ENCODE peak calls at places on chromosome 13, in seven cellular contexts. One of them, this sample, is unnamed.

GRCh38 chr13:109858319-109858718 is 71.9 kb upstream of the IRS2 start:
- DNase-seq in activated CD8-positive, alpha-beta memory T cell treated with anti-CD3 and anti-CD28 coated beads for 48 hours: no peak
- DNase-seq in CD4-positive, alpha-beta T cell: no peak
- DNase-seq in RCC 7860: no peak
- DNase-seq in COR-L47: no peak
- DNase-seq in NCI-H1694 treated with DMSO at 0.1 percent for 48 hours: no peak
- DNase-seq in anterior cingulate cortex: no peak
- DNase-seq in this sample: no peak

GRCh38 chr13:87859261-87859660 is 188.1 kb downstream of the SLITRK5 start:
- DNase-seq in activated CD8-positive, alpha-beta memory T cell treated with anti-CD3 and anti-CD28 coated beads for 48 hours: no peak
- DNase-seq in CD4-positive, alpha-beta T cell: no peak
- DNase-seq in RCC 7860: no peak
- DNase-seq in COR-L47: no peak
- DNase-seq in NCI-H1694 treated with DMSO at 0.1 percent for 48 hours: no peak
- DNase-seq in anterior cingulate cortex: no peak
- DNase-seq in this sample: no peak

GRCh38 chr13:46403851-46404731 is 17.0 kb upstream of the RUBCNL start:
- DNase-seq in activated CD8-positive, alpha-beta memory T cell treated with anti-CD3 and anti-CD28 coated beads for 48 hours: no peak
- DNase-seq in CD4-positive, alpha-beta T cell: no peak
- DNase-seq in RCC 7860: no peak
- DNase-seq in COR-L47: no peak
- DNase-seq in NCI-H1694 treated with DMSO at 0.1 percent for 48 hours: no peak
- DNase-seq in anterior cingulate cortex: no peak
- DNase-seq in this sample: no peak

GRCh38 chr13:21045101-21045500 is 16.3 kb downstream of the LATS2 start:
- DNase-seq in activated CD8-positive, alpha-beta memory T cell treated with anti-CD3 and anti-CD28 coated beads for 48 hours: no peak
- DNase-seq in CD4-positive, alpha-beta T cell: no peak
- DNase-seq in RCC 7860: no peak
- DNase-seq in COR-L47: no peak
- DNase-seq in NCI-H1694 treated with DMSO at 0.1 percent for 48 hours: no peak
- DNase-seq in anterior cingulate cortex: no peak
- DNase-seq in this sample: no peak

GRCh38 chr13:75432045-75432444 is 49.9 kb downstream of the TBC1D4 start:
- DNase-seq in activated CD8-positive, alpha-beta memory T cell treated with anti-CD3 and anti-CD28 coated beads for 48 hours: no peak
- DNase-seq in CD4-positive, alpha-beta T cell: no peak
- DNase-seq in RCC 7860: no peak
- DNase-seq in COR-L47: no peak
- DNase-seq in NCI-H1694 treated with DMSO at 0.1 percent for 48 hours: no peak
- DNase-seq in anterior cingulate cortex: no peak
- DNase-seq in this sample: no peak

GRCh38 chr13:73519720-73520119 is 460.9 kb downstream of the KLF5 start:
- DNase-seq in activated CD8-positive, alpha-beta memory T cell treated with anti-CD3 and anti-CD28 coated beads for 48 hours: no peak
- DNase-seq in CD4-positive, alpha-beta T cell: no peak
- DNase-seq in RCC 7860: no peak
- DNase-seq in COR-L47: no peak
- DNase-seq in NCI-H1694 treated with DMSO at 0.1 percent for 48 hours: no peak
- DNase-seq in anterior cingulate cortex: no peak
- DNase-seq in this sample: no peak

GRCh38 chr13:98014766-98015165 is 61.3 kb downstream of the IPO5 start:
- DNase-seq in activated CD8-positive, alpha-beta memory T cell treated with anti-CD3 and anti-CD28 coated beads for 48 hours: no peak
- DNase-seq in CD4-positive, alpha-beta T cell: no peak
- DNase-seq in RCC 7860: peak
- DNase-seq in COR-L47: no peak
- DNase-seq in NCI-H1694 treated with DMSO at 0.1 percent for 48 hours: no peak
- DNase-seq in anterior cingulate cortex: no peak
- DNase-seq in this sample: no peak

GRCh38 chr13:79445968-79446645 is 34.8 kb upstream of the NDFIP2 start:
- DNase-seq in activated CD8-positive, alpha-beta memory T cell treated with anti-CD3 and anti-CD28 coated beads for 48 hours: no peak
- DNase-seq in CD4-positive, alpha-beta T cell: no peak
- DNase-seq in RCC 7860: no peak
- DNase-seq in COR-L47: no peak
- DNase-seq in NCI-H1694 treated with DMSO at 0.1 percent for 48 hours: no peak
- DNase-seq in anterior cingulate cortex: no peak
- DNase-seq in this sample: no peak

GRCh38 chr13:113495494-113496251 is 5.2 kb upstream of the DCUN1D2 start:
- DNase-seq in activated CD8-positive, alpha-beta memory T cell treated with anti-CD3 and anti-CD28 coated beads for 48 hours: no peak
- DNase-seq in CD4-positive, alpha-beta T cell: no peak
- DNase-seq in RCC 7860: no peak
- DNase-seq in COR-L47: no peak
- DNase-seq in NCI-H1694 treated with DMSO at 0.1 percent for 48 hours: no peak
- DNase-seq in anterior cingulate cortex: no peak
- DNase-seq in this sample: no peak

This sample was measured in B cell.